ENCODE peak calls at places on chromosome 17, in six cellular contexts. O, B, Y, E, W and X are unnamed samples.

GRCh38 chr17:82055965-82056728 is 4.4 kb downstream of the GPS1 start:
- DNase-seq in B (no peak), Y (no peak), E (no peak), O (no peak), W (no peak), X (no peak)

GRCh38 chr17:15185625-15185991 is 79.5 kb downstream of the PMP22 start:
- DNase-seq in W (no peak), B (peak; percentile 43), Y (peak; percentile 84), E (no peak), O (no peak), X (no peak)

GRCh38 chr17:48438662-48439061 is 8.6 kb upstream of the SKAP1 start:
- DNase-seq in E (no peak), Y (no peak), O (no peak), B (no peak), W (no peak), X (no peak)

GRCh38 chr17:42290577-42290976 is 2.3 kb downstream of the STAT5A start:
- DNase-seq in E (peak; percentile 3), W (no peak), Y (no peak), O (no peak), B (no peak), X (no peak)

GRCh38 chr17:11742891-11743290 is 144.6 kb downstream of the DNAH9 start:
- DNase-seq in B (no peak), E (no peak), Y (no peak), O (no peak), W (no peak), X (no peak)

GRCh38 chr17:81277938-81278693 is 17.0 kb downstream of the SLC38A10 start:
- DNase-seq in W (no peak), O (no peak), Y (no peak), E (peak; percentile 77), B (no peak), X (no peak)

GRCh38 chr17:349666-350065 is 2.9 kb downstream of the RPH3AL start:
- DNase-seq in O (no peak), W (no peak), B (no peak), Y (peak; percentile 3), E (no peak), X (no peak)

GRCh38 chr17:79706931-79707382 is 23.8 kb upstream of the ENPP7 start:
- DNase-seq in E (peak; percentile 26), B (no peak), W (no peak), Y (no peak), O (no peak), X (no peak)

GRCh38 chr17:10737168-10737622 is 7.4 kb upstream of the TMEM220 start:
- DNase-seq in Y (peak; percentile 66), W (peak; percentile 60), O (peak; percentile 72), E (peak; percentile 44), B (peak; percentile 61), X (no peak)

GRCh38 chr17:46110219-46110618 is 83.0 kb downstream of the KANSL1 start:
- DNase-seq in B (no peak), E (no peak), O (no peak), Y (no peak), W (no peak), X (no peak)

GRCh38 chr17:4679652-4680051 is 24.3 kb downstream of the PELP1 start:
- DNase-seq in O (peak; percentile 74), B (peak; percentile 74), E (no peak), Y (peak; percentile 72), W (no peak), X (no peak)

GRCh38 chr17:6755731-6756184 is at the start of gene XAF1:
- DNase-seq in B (peak; percentile 85), E (peak; percentile 32), Y (peak; percentile 69), W (no peak), O (no peak), X (no peak)

GRCh38 chr17:64032081-64032480 is 11.6 kb upstream of the ICAM2 start:
- DNase-seq in B (peak; percentile 53), W (no peak), Y (no peak), E (no peak), O (no peak), X (no peak)

GRCh38 chr17:73430848-73431247 is 119.0 kb upstream of the CDC42EP4 start:
- DNase-seq in Y (peak; percentile 13), E (no peak), O (no peak), B (no peak), W (no peak), X (no peak)